ENCODE peak calls at places on chromosomes 13 and 19, in five cellular contexts. U is ACHN, O is IMR-90, W is left ventricle myocardium inferior, A is fibroblast of gingiva. Y is an unnamed sample.

GRCh38 chr13:97259787-97260641 is 37.9 kb downstream of the MBNL2 start:
- DNase-seq in U (peak), O (peak), W (no peak), A (peak), Y (peak)

GRCh38 chr13:77139311-77139710 is 112.4 kb upstream of the FBXL3 start:
- DNase-seq in U (no peak), O (peak), W (no peak), A (peak), Y (no peak)

GRCh38 chr19:15321739-15322138 is 10.6 kb downstream of the BRD4 start:
- DNase-seq in U (no peak), O (no peak), W (no peak), A (no peak), Y (no peak)

GRCh38 chr19:40089462-40089861 is 1.3 kb downstream of the ZNF780A start:
- DNase-seq in U (no peak), O (peak), W (no peak), A (peak), Y (peak)

GRCh38 chr19:49780861-49781260 is 14.1 kb downstream of the AP2A1 start:
- DNase-seq in U (no peak), O (no peak), W (no peak), A (no peak), Y (no peak)

GRCh38 chr13:29753593-29754485 is 96.6 kb downstream of the UBL3 start:
- DNase-seq in U (no peak), O (peak), W (no peak), A (peak), Y (no peak)

GRCh38 chr19:29810504-29810871 is 1.3 kb upstream of the CCNE1 start:
- DNase-seq in U (no peak), O (peak), W (no peak), A (no peak), Y (no peak)

GRCh38 chr19:39223703-39224279 is 19.7 kb upstream of the SYCN start:
- DNase-seq in U (peak), O (peak), W (no peak), A (no peak), Y (peak)

GRCh38 chr13:46354143-46355087 is 32.6 kb downstream of the RUBCNL start:
- DNase-seq in U (peak), O (peak), W (no peak), A (peak), Y (peak)

GRCh38 chr19:29526730-29527499 is 1.1 kb downstream of the VSTM2B start:
- DNase-seq in U (no peak), O (no peak), W (no peak), A (no peak), Y (no peak)

GRCh38 chr13:49711218-49711863 is 20.1 kb upstream of the EBPL start:
- DNase-seq in U (no peak), O (peak), W (no peak), A (peak), Y (peak)

GRCh38 chr13:111326621-111326965 is 6.2 kb downstream of the TEX29 start:
- DNase-seq in U (no peak), O (no peak), W (no peak), A (no peak), Y (no peak)

GRCh38 chr13:97976551-97977375 is 23.3 kb downstream of the IPO5 start:
- DNase-seq in U (no peak), O (no peak), W (no peak), A (peak), Y (no peak)

GRCh38 chr19:33720691-33721682 is 75.7 kb upstream of the KCTD15 start:
- DNase-seq in U (no peak), O (no peak), W (no peak), A (no peak), Y (no peak)

GRCh38 chr13:30169442-30169841 is 137.9 kb downstream of the KATNAL1 start:
- DNase-seq in U (peak), O (no peak), W (no peak), A (no peak), Y (no peak)

GRCh38 chr19:33775731-33776487 is 20.8 kb upstream of the KCTD15 start:
- DNase-seq in U (no peak), O (no peak), W (no peak), A (no peak), Y (no peak)

GRCh38 chr13:31409678-31410356 is 210.0 kb downstream of the B3GLCT start:
- DNase-seq in U (peak), O (no peak), W (no peak), A (no peak), Y (peak)

GRCh38 chr19:51660975-51661600 is 14.5 kb upstream of the SIGLEC14 start:
- DNase-seq in U (peak), O (peak), W (peak), A (peak), Y (peak)

Y was measured in fibroblast of pulmonary artery.